ENCODE peak calls at places on chromosomes 6 and 20, in ten cellular contexts. One of them, this sample, is unnamed.

GRCh38 chr20:25000268-25000801 is 7.8 kb upstream of the APMAP start:
- DNase-seq in left lung: peak; percentile 70
- DNase-seq in uterus: peak; percentile 69
- DNase-seq in WERI-Rb-1: no peak
- DNase-seq in GM06990: no peak
- DNase-seq in kidney epithelial cell: peak; percentile 29
- DNase-seq in epithelial cell of esophagus: peak; percentile 97
- DNase-seq in Peyer's patch: peak; percentile 60
- DNase-seq in dorsolateral prefrontal cortex: peak; percentile 49
- DNase-seq in fibroblast of lung: peak; percentile 25
- DNase-seq in this sample: peak; percentile 63

GRCh38 chr6:158256746-158257424 is 55.4 kb upstream of the TULP4 start:
- DNase-seq in left lung: no peak
- DNase-seq in uterus: no peak
- DNase-seq in WERI-Rb-1: no peak
- DNase-seq in GM06990: no peak
- DNase-seq in kidney epithelial cell: no peak
- DNase-seq in epithelial cell of esophagus: no peak
- DNase-seq in Peyer's patch: no peak
- DNase-seq in dorsolateral prefrontal cortex: no peak
- DNase-seq in fibroblast of lung: no peak
- DNase-seq in this sample: no peak

GRCh38 chr6:10759312-10759839 is 11.8 kb downstream of the TMEM14B start:
- DNase-seq in left lung: no peak
- DNase-seq in uterus: no peak
- DNase-seq in WERI-Rb-1: no peak
- DNase-seq in GM06990: no peak
- DNase-seq in kidney epithelial cell: peak; percentile 91
- DNase-seq in epithelial cell of esophagus: peak; percentile 98
- DNase-seq in Peyer's patch: no peak
- DNase-seq in dorsolateral prefrontal cortex: no peak
- DNase-seq in fibroblast of lung: peak; percentile 77
- DNase-seq in this sample: peak; percentile 84

GRCh38 chr6:2733324-2733723 is 17.4 kb downstream of the MYLK4 start:
- DNase-seq in left lung: peak; percentile 91
- DNase-seq in uterus: no peak
- DNase-seq in WERI-Rb-1: no peak
- DNase-seq in GM06990: peak; percentile 41
- DNase-seq in kidney epithelial cell: no peak
- DNase-seq in epithelial cell of esophagus: no peak
- DNase-seq in Peyer's patch: no peak
- DNase-seq in dorsolateral prefrontal cortex: no peak
- DNase-seq in fibroblast of lung: no peak
- DNase-seq in this sample: no peak

GRCh38 chr6:155329460-155330132 is 15.3 kb upstream of the TFB1M start:
- DNase-seq in left lung: no peak
- DNase-seq in uterus: no peak
- DNase-seq in WERI-Rb-1: no peak
- DNase-seq in GM06990: no peak
- DNase-seq in kidney epithelial cell: no peak
- DNase-seq in epithelial cell of esophagus: no peak
- DNase-seq in Peyer's patch: no peak
- DNase-seq in dorsolateral prefrontal cortex: no peak
- DNase-seq in fibroblast of lung: no peak
- DNase-seq in this sample: no peak

GRCh38 chr6:158649289-158650143 is at the start of gene SYTL3:
- DNase-seq in left lung: peak; percentile 84
- DNase-seq in uterus: no peak
- DNase-seq in WERI-Rb-1: no peak
- DNase-seq in GM06990: peak; percentile 83
- DNase-seq in kidney epithelial cell: peak; percentile 84
- DNase-seq in epithelial cell of esophagus: no peak
- DNase-seq in Peyer's patch: no peak
- DNase-seq in dorsolateral prefrontal cortex: no peak
- DNase-seq in fibroblast of lung: peak; percentile 47
- DNase-seq in this sample: peak; percentile 69

GRCh38 chr6:107658920-107659879 is 164.9 kb downstream of the SCML4 start:
- DNase-seq in left lung: no peak
- DNase-seq in uterus: no peak
- DNase-seq in WERI-Rb-1: no peak
- DNase-seq in GM06990: peak; percentile 57
- DNase-seq in kidney epithelial cell: no peak
- DNase-seq in epithelial cell of esophagus: peak; percentile 55
- DNase-seq in Peyer's patch: no peak
- DNase-seq in dorsolateral prefrontal cortex: no peak
- DNase-seq in fibroblast of lung: peak; percentile 76
- DNase-seq in this sample: no peak

GRCh38 chr20:6012166-6012565 is 41.7 kb downstream of the LRRN4 start:
- DNase-seq in left lung: no peak
- DNase-seq in uterus: no peak
- DNase-seq in WERI-Rb-1: no peak
- DNase-seq in GM06990: no peak
- DNase-seq in kidney epithelial cell: no peak
- DNase-seq in epithelial cell of esophagus: no peak
- DNase-seq in Peyer's patch: no peak
- DNase-seq in dorsolateral prefrontal cortex: no peak
- DNase-seq in fibroblast of lung: no peak
- DNase-seq in this sample: no peak

GRCh38 chr6:167428664-167429063 is 103.8 kb downstream of the TTLL2 start:
- DNase-seq in left lung: no peak
- DNase-seq in uterus: no peak
- DNase-seq in WERI-Rb-1: no peak
- DNase-seq in GM06990: no peak
- DNase-seq in kidney epithelial cell: no peak
- DNase-seq in epithelial cell of esophagus: no peak
- DNase-seq in Peyer's patch: no peak
- DNase-seq in dorsolateral prefrontal cortex: peak; percentile 50
- DNase-seq in fibroblast of lung: no peak
- DNase-seq in this sample: no peak

GRCh38 chr6:38703949-38704348 is 1.0 kb upstream of the GLO1 start:
- DNase-seq in left lung: no peak
- DNase-seq in uterus: no peak
- DNase-seq in WERI-Rb-1: no peak
- DNase-seq in GM06990: no peak
- DNase-seq in kidney epithelial cell: no peak
- DNase-seq in epithelial cell of esophagus: no peak
- DNase-seq in Peyer's patch: no peak
- DNase-seq in dorsolateral prefrontal cortex: no peak
- DNase-seq in fibroblast of lung: no peak
- DNase-seq in this sample: no peak

GRCh38 chr20:22701679-22702308 is 117.4 kb upstream of the FOXA2 start:
- DNase-seq in left lung: no peak
- DNase-seq in uterus: no peak
- DNase-seq in WERI-Rb-1: no peak
- DNase-seq in GM06990: no peak
- DNase-seq in kidney epithelial cell: no peak
- DNase-seq in epithelial cell of esophagus: peak; percentile 40
- DNase-seq in Peyer's patch: no peak
- DNase-seq in dorsolateral prefrontal cortex: no peak
- DNase-seq in fibroblast of lung: no peak
- DNase-seq in this sample: no peak

GRCh38 chr6:150567823-150568383 is 31.8 kb upstream of the PLEKHG1 start:
- DNase-seq in left lung: no peak
- DNase-seq in uterus: no peak
- DNase-seq in WERI-Rb-1: no peak
- DNase-seq in GM06990: no peak
- DNase-seq in kidney epithelial cell: no peak
- DNase-seq in epithelial cell of esophagus: peak; percentile 42
- DNase-seq in Peyer's patch: no peak
- DNase-seq in dorsolateral prefrontal cortex: no peak
- DNase-seq in fibroblast of lung: no peak
- DNase-seq in this sample: no peak

DNA sequence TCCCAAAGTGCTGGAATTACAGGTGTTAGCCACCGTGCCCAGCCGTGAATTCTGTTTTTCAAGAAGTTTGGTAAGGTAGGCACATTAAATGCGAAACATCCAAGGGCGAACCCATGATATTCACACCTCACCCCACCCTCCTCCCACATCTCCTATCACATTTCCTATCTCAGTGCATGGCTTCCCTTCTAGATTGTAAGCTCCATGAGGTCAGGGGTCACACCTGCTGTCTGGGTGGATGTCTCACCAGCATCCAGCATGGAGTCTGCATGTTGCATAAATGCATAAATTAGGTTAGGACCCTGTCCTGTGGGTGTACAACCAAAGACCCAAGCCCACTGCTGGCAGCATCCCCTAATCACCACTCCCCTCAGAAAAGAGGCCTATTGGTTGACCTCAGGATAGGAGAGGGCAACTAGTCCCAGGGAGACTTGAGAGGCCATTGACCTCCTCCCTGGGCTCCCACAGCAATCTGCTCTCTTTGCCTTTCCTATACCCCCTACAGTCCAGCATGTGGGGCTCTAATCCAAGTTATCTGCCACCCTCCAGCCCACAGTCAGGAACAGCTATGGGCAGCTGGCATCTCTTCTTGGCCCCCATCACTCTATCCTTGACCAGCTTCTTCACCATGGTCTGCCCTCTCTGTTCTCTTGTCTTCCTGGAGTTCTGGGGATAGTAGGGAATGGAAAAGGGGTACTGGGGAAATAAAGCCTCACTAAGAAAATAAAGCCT is 4.2 kb downstream of the PRRT1 start:
- DNase-seq in left lung: no peak
- DNase-seq in uterus: no peak
- DNase-seq in WERI-Rb-1: no peak
- DNase-seq in GM06990: no peak
- DNase-seq in kidney epithelial cell: no peak
- DNase-seq in epithelial cell of esophagus: no peak
- DNase-seq in Peyer's patch: no peak
- DNase-seq in dorsolateral prefrontal cortex: no peak
- DNase-seq in fibroblast of lung: no peak
- DNase-seq in this sample: no peak
- TF ChIP-seq CTCF in left lung: no peak
- TF ChIP-seq CTCF in uterus: no peak
- TF ChIP-seq CTCF in WERI-Rb-1: no peak
- TF ChIP-seq CTCF in GM06990: no peak
- TF ChIP-seq CTCF in kidney epithelial cell: no peak
- TF ChIP-seq CTCF in epithelial cell of esophagus: no peak
- TF ChIP-seq CTCF in Peyer's patch: no peak
- TF ChIP-seq CTCF in dorsolateral prefrontal cortex: no peak
- TF ChIP-seq CTCF in fibroblast of lung: no peak
- TF ChIP-seq CTCF in this sample: no peak

DNA sequence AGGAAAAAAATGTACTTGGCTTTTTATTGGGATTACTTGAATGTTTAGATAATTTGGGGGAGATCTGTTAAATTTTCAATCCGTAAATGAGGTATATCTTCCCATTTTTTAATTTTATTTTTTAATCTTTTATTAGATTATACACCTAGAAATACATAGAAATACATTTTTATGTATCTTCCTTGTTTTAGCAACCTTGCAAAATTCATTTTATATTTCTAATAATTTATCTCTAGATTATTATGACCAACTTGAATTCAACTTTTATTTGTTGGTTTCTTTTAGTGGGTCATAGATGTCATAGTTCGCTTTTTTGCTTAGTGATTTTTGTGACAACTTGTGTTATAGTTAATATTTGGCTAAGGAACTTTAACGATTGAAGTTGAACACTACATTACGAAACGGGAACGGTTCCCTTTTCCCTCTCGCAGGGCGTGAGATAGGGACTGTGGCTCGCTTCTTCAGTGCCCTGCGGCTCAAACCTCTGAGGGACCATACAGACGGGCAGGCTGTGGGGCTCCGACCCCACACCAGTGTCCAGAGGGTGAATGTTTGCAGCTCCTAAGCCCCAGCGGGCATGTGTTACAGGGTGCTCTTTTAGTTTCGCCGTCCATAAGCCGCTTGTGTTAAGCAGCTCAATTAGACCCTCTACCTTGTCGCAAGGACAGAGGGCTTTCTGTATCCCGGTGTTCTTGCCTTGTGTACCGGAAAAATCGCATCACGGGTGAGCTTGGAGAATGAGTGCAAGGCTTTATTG is 53.8 kb downstream of the PRND start:
- DNase-seq in left lung: no peak
- DNase-seq in uterus: no peak
- DNase-seq in WERI-Rb-1: peak; percentile 66
- DNase-seq in GM06990: no peak
- DNase-seq in kidney epithelial cell: no peak
- DNase-seq in epithelial cell of esophagus: no peak
- DNase-seq in Peyer's patch: no peak
- DNase-seq in dorsolateral prefrontal cortex: no peak
- DNase-seq in fibroblast of lung: no peak
- DNase-seq in this sample: no peak
- H3K4me3 ChIP-seq in left lung: no peak overlapping the region
- H3K4me3 ChIP-seq in uterus: no peak overlapping the region
- H3K4me3 ChIP-seq in WERI-Rb-1: peak overlapping the region; percentile 36
- H3K4me3 ChIP-seq in GM06990: no peak overlapping the region
- H3K4me3 ChIP-seq in kidney epithelial cell: no peak overlapping the region
- H3K4me3 ChIP-seq in epithelial cell of esophagus: no peak overlapping the region
- H3K4me3 ChIP-seq in Peyer's patch: no peak overlapping the region
- H3K4me3 ChIP-seq in dorsolateral prefrontal cortex: peak overlapping the region; percentile 41
- H3K4me3 ChIP-seq in fibroblast of lung: no peak overlapping the region
- H3K4me3 ChIP-seq in this sample: no peak overlapping the region

DNA sequence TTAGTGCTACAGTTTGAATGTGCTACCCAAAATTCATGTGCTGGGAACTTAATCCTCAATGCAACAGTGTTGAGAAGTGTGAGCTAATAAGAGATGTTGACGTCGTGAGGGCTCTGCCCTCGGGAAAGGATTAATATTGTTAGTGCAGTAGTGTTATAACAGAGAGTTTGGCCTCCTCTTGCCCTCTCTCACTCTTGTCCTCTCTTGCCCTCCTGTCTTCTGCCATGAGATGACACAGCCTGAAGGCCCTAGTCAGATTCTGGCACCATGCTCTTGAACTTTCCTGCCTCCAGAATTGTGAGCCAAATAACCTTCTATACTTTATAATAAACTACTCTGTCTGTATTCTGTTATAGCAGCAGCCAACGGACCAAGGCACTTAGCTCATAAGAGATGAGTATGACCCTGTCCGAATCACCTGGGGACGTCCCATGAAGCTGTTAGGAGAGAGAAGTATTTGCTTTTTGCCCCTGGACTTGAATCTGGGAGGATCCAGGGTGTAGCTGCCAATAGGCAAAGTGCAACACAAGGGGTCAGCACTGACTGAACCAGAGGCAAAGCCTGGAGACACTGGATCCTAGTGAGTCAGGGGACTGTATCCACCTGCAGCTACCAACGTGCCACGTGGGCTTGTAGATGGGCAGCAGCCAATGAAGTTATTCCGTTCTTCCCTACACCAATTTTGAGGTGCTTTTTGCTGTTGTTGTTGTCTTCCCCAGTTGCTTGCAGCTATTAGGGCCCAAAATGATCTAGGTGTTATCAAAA is 233.7 kb downstream of the THBS2 start:
- DNase-seq in left lung: no peak
- DNase-seq in uterus: no peak
- DNase-seq in WERI-Rb-1: peak; percentile 36
- DNase-seq in GM06990: no peak
- DNase-seq in kidney epithelial cell: no peak
- DNase-seq in epithelial cell of esophagus: no peak
- DNase-seq in Peyer's patch: no peak
- DNase-seq in dorsolateral prefrontal cortex: no peak
- DNase-seq in fibroblast of lung: peak; percentile 27
- DNase-seq in this sample: no peak
- TF ChIP-seq CTCF in left lung: no peak
- TF ChIP-seq CTCF in uterus: no peak
- TF ChIP-seq CTCF in WERI-Rb-1: peak; percentile 46
- TF ChIP-seq CTCF in GM06990: no peak
- TF ChIP-seq CTCF in kidney epithelial cell: peak; percentile 14
- TF ChIP-seq CTCF in epithelial cell of esophagus: no peak
- TF ChIP-seq CTCF in Peyer's patch: no peak
- TF ChIP-seq CTCF in dorsolateral prefrontal cortex: no peak
- TF ChIP-seq CTCF in fibroblast of lung: no peak
- TF ChIP-seq CTCF in this sample: peak; percentile 6

GRCh38 chr6:41545174-41545702 is 943 bp upstream of the FOXP4 start:
- DNase-seq in left lung: no peak
- DNase-seq in uterus: no peak
- DNase-seq in WERI-Rb-1: peak; percentile 52
- DNase-seq in GM06990: no peak
- DNase-seq in kidney epithelial cell: no peak
- DNase-seq in epithelial cell of esophagus: no peak
- DNase-seq in Peyer's patch: no peak
- DNase-seq in dorsolateral prefrontal cortex: no peak
- DNase-seq in fibroblast of lung: no peak
- DNase-seq in this sample: no peak
- H3K4me3 ChIP-seq in left lung: peak overlapping the region; percentile 73
- H3K4me3 ChIP-seq in uterus: peak overlapping the region; percentile 94
- H3K4me3 ChIP-seq in WERI-Rb-1: peak overlapping the region; percentile 75
- H3K4me3 ChIP-seq in GM06990: peak overlapping the region; percentile 97
- H3K4me3 ChIP-seq in kidney epithelial cell: peak overlapping the region; percentile 91
- H3K4me3 ChIP-seq in epithelial cell of esophagus: peak overlapping the region; percentile 78
- H3K4me3 ChIP-seq in Peyer's patch: peak overlapping the region; percentile 97
- H3K4me3 ChIP-seq in dorsolateral prefrontal cortex: peak overlapping the region; percentile 64
- H3K4me3 ChIP-seq in fibroblast of lung: peak overlapping the region; percentile 72
- H3K4me3 ChIP-seq in this sample: peak overlapping the region; percentile 83

This sample was measured in AG04449.